ENCODE peak calls at places on chromosomes 7 and 10, in four cellular contexts. One of them, this sample, is unnamed.

GRCh38 chr10:114852197-114852596 is 30.6 kb downstream of the FHIP2A start:
- DNase-seq in nephron progenitor cell: no peak
- DNase-seq in non-pigmented ciliary epithelial cell: no peak
- DNase-seq in RPMI7951: no peak
- DNase-seq in this sample: no peak

GRCh38 chr10:122462533-122463465 is 1.4 kb downstream of the HTRA1 start:
- DNase-seq in non-pigmented ciliary epithelial cell: no peak
- DNase-seq in nephron progenitor cell: no peak
- DNase-seq in RPMI7951: peak
- DNase-seq in this sample: no peak

GRCh38 chr10:115118346-115118745 is 25.2 kb downstream of the ATRNL1 start:
- DNase-seq in RPMI7951: no peak
- DNase-seq in nephron progenitor cell: no peak
- DNase-seq in non-pigmented ciliary epithelial cell: no peak
- DNase-seq in this sample: no peak

GRCh38 chr7:117248810-117249209 is 74.0 kb downstream of the WNT2 start:
- DNase-seq in RPMI7951: peak
- DNase-seq in nephron progenitor cell: no peak
- DNase-seq in non-pigmented ciliary epithelial cell: no peak
- DNase-seq in this sample: no peak

GRCh38 chr7:131231381-131232220 is 96.1 kb upstream of the MKLN1 start:
- DNase-seq in RPMI7951: peak
- DNase-seq in non-pigmented ciliary epithelial cell: no peak
- DNase-seq in nephron progenitor cell: no peak
- DNase-seq in this sample: peak

GRCh38 chr7:12911053-12911452 is 223.6 kb downstream of the ARL4A start:
- DNase-seq in RPMI7951: no peak
- DNase-seq in non-pigmented ciliary epithelial cell: no peak
- DNase-seq in nephron progenitor cell: no peak
- DNase-seq in this sample: no peak

GRCh38 chr7:67429735-67430134 is 433.1 kb downstream of the TYW1 start:
- DNase-seq in non-pigmented ciliary epithelial cell: no peak
- DNase-seq in RPMI7951: no peak
- DNase-seq in nephron progenitor cell: no peak
- DNase-seq in this sample: no peak

GRCh38 chr10:86659161-86659691 is 4.9 kb downstream of the OPN4 start:
- DNase-seq in RPMI7951: no peak
- DNase-seq in nephron progenitor cell: no peak
- DNase-seq in non-pigmented ciliary epithelial cell: no peak
- DNase-seq in this sample: no peak

GRCh38 chr7:130349911-130350782 is 5.5 kb downstream of the CPA5 start:
- DNase-seq in non-pigmented ciliary epithelial cell: no peak
- DNase-seq in RPMI7951: peak
- DNase-seq in nephron progenitor cell: no peak
- DNase-seq in this sample: no peak

GRCh38 chr7:142796501-142797341 is 26.0 kb downstream of the PRSS2 start:
- DNase-seq in nephron progenitor cell: peak
- DNase-seq in RPMI7951: no peak
- DNase-seq in non-pigmented ciliary epithelial cell: no peak
- DNase-seq in this sample: no peak

GRCh38 chr7:158612546-158612945 is 24.9 kb upstream of the PTPRN2 start:
- DNase-seq in RPMI7951: no peak
- DNase-seq in nephron progenitor cell: no peak
- DNase-seq in non-pigmented ciliary epithelial cell: no peak
- DNase-seq in this sample: no peak

GRCh38 chr7:108408294-108409004 is 47.8 kb downstream of the NRCAM start:
- DNase-seq in RPMI7951: no peak
- DNase-seq in non-pigmented ciliary epithelial cell: no peak
- DNase-seq in nephron progenitor cell: no peak
- DNase-seq in this sample: no peak

GRCh38 chr7:105309235-105310156 is 79.2 kb downstream of the SRPK2 start:
- DNase-seq in RPMI7951: no peak
- DNase-seq in nephron progenitor cell: no peak
- DNase-seq in non-pigmented ciliary epithelial cell: no peak
- DNase-seq in this sample: no peak

GRCh38 chr10:117537904-117538524 is 4.5 kb upstream of the EMX2 start:
- DNase-seq in nephron progenitor cell: no peak
- DNase-seq in RPMI7951: no peak
- DNase-seq in non-pigmented ciliary epithelial cell: no peak
- DNase-seq in this sample: no peak

This sample was measured in HT1080.